ENCODE peak calls at places on chromosomes 4 and X, in nine cellular contexts. One of them, this sample, is unnamed.

GRCh38 chrX:112769034-112769433 is 71.6 kb downstream of the AMOT start:
- DNase-seq in cardiac muscle cell: no peak
- DNase-seq in HCT116: no peak
- DNase-seq in Panc1: no peak
- DNase-seq in ovary: no peak
- DNase-seq in stomach: no peak
- DNase-seq in HL-60: no peak
- DNase-seq in tibial artery: no peak
- DNase-seq in thyroid gland: no peak
- DNase-seq in this sample: no peak

GRCh38 chr4:137253949-137254348 is 278.3 kb downstream of the PCDH18 start:
- DNase-seq in cardiac muscle cell: no peak
- DNase-seq in HCT116: no peak
- DNase-seq in Panc1: no peak
- DNase-seq in ovary: no peak
- DNase-seq in stomach: no peak
- DNase-seq in HL-60: no peak
- DNase-seq in tibial artery: no peak
- DNase-seq in thyroid gland: no peak
- DNase-seq in this sample: no peak

GRCh38 chr4:89929425-89930272 is 35.0 kb downstream of the MMRN1 start:
- DNase-seq in cardiac muscle cell: no peak
- DNase-seq in HCT116: no peak
- DNase-seq in Panc1: no peak
- DNase-seq in ovary: no peak
- DNase-seq in stomach: no peak
- DNase-seq in HL-60: no peak
- DNase-seq in tibial artery: no peak
- DNase-seq in thyroid gland: no peak
- DNase-seq in this sample: no peak

GRCh38 chrX:1300449-1300848 is 31.8 kb downstream of the CSF2RA start:
- DNase-seq in cardiac muscle cell: no peak
- DNase-seq in HCT116: no peak
- DNase-seq in Panc1: no peak
- DNase-seq in ovary: no peak
- DNase-seq in stomach: no peak
- DNase-seq in HL-60: no peak
- DNase-seq in tibial artery: no peak
- DNase-seq in thyroid gland: no peak
- DNase-seq in this sample: no peak

GRCh38 chrX:71617742-71618141 is 569 bp downstream of the CXCR3 start:
- DNase-seq in cardiac muscle cell: no peak
- DNase-seq in HCT116: no peak
- DNase-seq in Panc1: no peak
- DNase-seq in ovary: no peak
- DNase-seq in stomach: no peak
- DNase-seq in HL-60: no peak
- DNase-seq in tibial artery: no peak
- DNase-seq in thyroid gland: no peak
- DNase-seq in this sample: no peak

GRCh38 chrX:50093627-50094026 is 107.2 kb downstream of the AKAP4 start:
- DNase-seq in cardiac muscle cell: no peak
- DNase-seq in HCT116: no peak
- DNase-seq in Panc1: no peak
- DNase-seq in ovary: no peak
- DNase-seq in stomach: no peak
- DNase-seq in HL-60: no peak
- DNase-seq in tibial artery: no peak
- DNase-seq in thyroid gland: no peak
- DNase-seq in this sample: no peak

GRCh38 chr4:99518883-99519282 is 8.1 kb downstream of the C4orf17 start:
- DNase-seq in cardiac muscle cell: no peak
- DNase-seq in HCT116: no peak
- DNase-seq in Panc1: no peak
- DNase-seq in ovary: no peak
- DNase-seq in stomach: no peak
- DNase-seq in HL-60: peak
- DNase-seq in tibial artery: no peak
- DNase-seq in thyroid gland: no peak
- DNase-seq in this sample: no peak

GRCh38 chrX:47831788-47832187 is 4.9 kb upstream of the ZNF81 start:
- DNase-seq in cardiac muscle cell: peak
- DNase-seq in HCT116: peak
- DNase-seq in Panc1: peak
- DNase-seq in ovary: no peak
- DNase-seq in stomach: peak
- DNase-seq in HL-60: peak
- DNase-seq in tibial artery: no peak
- DNase-seq in thyroid gland: peak
- DNase-seq in this sample: peak

GRCh38 chrX:41900321-41900720 is 23.0 kb downstream of the CASK start:
- DNase-seq in cardiac muscle cell: no peak
- DNase-seq in HCT116: no peak
- DNase-seq in Panc1: no peak
- DNase-seq in ovary: no peak
- DNase-seq in stomach: no peak
- DNase-seq in HL-60: no peak
- DNase-seq in tibial artery: no peak
- DNase-seq in thyroid gland: no peak
- DNase-seq in this sample: no peak

GRCh38 chr4:102493257-102493656 is 7.9 kb upstream of the NFKB1 start:
- DNase-seq in cardiac muscle cell: no peak
- DNase-seq in HCT116: no peak
- DNase-seq in Panc1: no peak
- DNase-seq in ovary: no peak
- DNase-seq in stomach: no peak
- DNase-seq in HL-60: no peak
- DNase-seq in tibial artery: no peak
- DNase-seq in thyroid gland: no peak
- DNase-seq in this sample: no peak

GRCh38 chrX:99371976-99372595 is 1038.0 kb downstream of the PCDH19 start:
- DNase-seq in cardiac muscle cell: no peak
- DNase-seq in HCT116: no peak
- DNase-seq in Panc1: no peak
- DNase-seq in ovary: no peak
- DNase-seq in stomach: no peak
- DNase-seq in HL-60: no peak
- DNase-seq in tibial artery: no peak
- DNase-seq in thyroid gland: no peak
- DNase-seq in this sample: no peak

GRCh38 chrX:132375941-132376340 is 112.9 kb downstream of the MBNL3 start:
- DNase-seq in cardiac muscle cell: no peak
- DNase-seq in HCT116: no peak
- DNase-seq in Panc1: no peak
- DNase-seq in ovary: no peak
- DNase-seq in stomach: no peak
- DNase-seq in HL-60: no peak
- DNase-seq in tibial artery: no peak
- DNase-seq in thyroid gland: no peak
- DNase-seq in this sample: no peak

GRCh38 chr4:139633661-139634060 is 32.0 kb upstream of the MGST2 start:
- DNase-seq in cardiac muscle cell: peak
- DNase-seq in HCT116: no peak
- DNase-seq in Panc1: no peak
- DNase-seq in ovary: no peak
- DNase-seq in stomach: peak
- DNase-seq in HL-60: no peak
- DNase-seq in tibial artery: no peak
- DNase-seq in thyroid gland: peak
- DNase-seq in this sample: no peak

DNA sequence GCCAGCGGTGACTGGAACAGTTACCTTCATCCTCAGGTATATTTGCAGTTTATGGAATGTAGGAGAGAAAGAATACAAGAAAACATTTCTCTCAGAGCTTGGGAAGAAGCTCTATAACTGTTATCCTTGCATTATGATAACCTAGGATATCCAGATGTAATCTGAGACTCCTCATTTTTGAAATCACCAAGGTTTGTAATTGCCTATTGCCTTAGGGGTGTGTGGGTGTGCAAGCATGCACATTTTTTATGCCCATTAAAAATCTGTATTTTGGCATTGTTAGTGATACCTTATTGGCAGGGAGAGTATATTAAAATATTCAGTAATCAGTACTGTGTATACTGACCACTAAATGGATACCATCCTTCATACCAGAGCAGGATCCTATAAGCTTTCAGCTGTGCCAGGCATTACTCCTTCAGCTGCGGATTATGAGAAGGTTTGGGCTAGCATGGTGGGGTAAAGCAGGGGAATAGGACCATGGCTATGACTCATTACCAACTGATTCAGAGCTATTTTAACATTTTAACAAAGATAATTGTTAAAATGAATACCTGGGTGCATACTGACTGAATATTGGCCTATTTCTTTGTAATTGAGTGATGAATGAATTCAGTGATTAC is 8.4 kb downstream of the SEC24B start:
- DNase-seq in cardiac muscle cell: no peak
- DNase-seq in HCT116: no peak
- DNase-seq in Panc1: no peak
- DNase-seq in ovary: no peak
- DNase-seq in stomach: no peak
- DNase-seq in HL-60: no peak
- DNase-seq in tibial artery: no peak
- DNase-seq in thyroid gland: no peak
- DNase-seq in this sample: no peak
- H3K27ac ChIP-seq in cardiac muscle cell: no peak
- H3K27ac ChIP-seq in HCT116: no peak
- H3K27ac ChIP-seq in Panc1: no peak
- H3K27ac ChIP-seq in ovary: no peak
- H3K27ac ChIP-seq in stomach: no peak
- H3K27ac ChIP-seq in HL-60: no peak
- H3K27ac ChIP-seq in tibial artery: no peak
- H3K27ac ChIP-seq in thyroid gland: no peak
- H3K27ac ChIP-seq in this sample: no peak

DNA sequence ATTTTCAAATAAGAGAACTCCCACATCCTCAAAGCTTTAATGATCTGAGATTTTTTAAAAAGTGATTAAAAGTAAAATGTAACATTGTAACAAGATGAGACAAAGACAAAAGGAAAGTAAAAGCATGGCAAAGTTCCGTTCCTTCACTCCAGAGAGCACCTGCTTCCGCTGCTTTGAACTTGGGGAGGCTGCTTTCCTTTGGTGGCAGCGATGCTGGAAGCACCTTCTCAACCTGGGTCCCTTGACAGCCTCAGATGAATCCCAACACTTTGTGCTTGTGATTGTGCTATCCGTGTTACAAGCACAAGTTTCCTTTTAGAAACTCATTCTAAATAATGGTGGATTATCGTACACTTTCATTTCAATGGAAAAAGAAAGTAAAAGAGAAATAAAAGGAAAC is 59.7 kb downstream of the HADH start:
- DNase-seq in cardiac muscle cell: no peak
- DNase-seq in HCT116: no peak
- DNase-seq in Panc1: no peak
- DNase-seq in ovary: no peak
- DNase-seq in stomach: no peak
- DNase-seq in HL-60: no peak
- DNase-seq in tibial artery: no peak
- DNase-seq in thyroid gland: no peak
- DNase-seq in this sample: no peak
- H3K4me3 ChIP-seq in cardiac muscle cell: no peak
- H3K4me3 ChIP-seq in HCT116: no peak
- H3K4me3 ChIP-seq in Panc1: no peak
- H3K4me3 ChIP-seq in ovary: no peak
- H3K4me3 ChIP-seq in stomach: no peak
- H3K4me3 ChIP-seq in HL-60: no peak
- H3K4me3 ChIP-seq in tibial artery: no peak
- H3K4me3 ChIP-seq in thyroid gland: no peak
- H3K4me3 ChIP-seq in this sample: no peak

GRCh38 chr4:118322831-118323502 is 29.8 kb downstream of the PRSS12 start:
- DNase-seq in cardiac muscle cell: no peak
- DNase-seq in HCT116: no peak
- DNase-seq in Panc1: no peak
- DNase-seq in ovary: no peak
- DNase-seq in stomach: no peak
- DNase-seq in HL-60: no peak
- DNase-seq in tibial artery: no peak
- DNase-seq in thyroid gland: no peak
- DNase-seq in this sample: no peak
- H3K27ac ChIP-seq in cardiac muscle cell: no peak
- H3K27ac ChIP-seq in HCT116: no peak
- H3K27ac ChIP-seq in Panc1: no peak
- H3K27ac ChIP-seq in ovary: no peak
- H3K27ac ChIP-seq in stomach: no peak
- H3K27ac ChIP-seq in HL-60: no peak
- H3K27ac ChIP-seq in tibial artery: no peak
- H3K27ac ChIP-seq in thyroid gland: no peak
- H3K27ac ChIP-seq in this sample: no peak

DNA sequence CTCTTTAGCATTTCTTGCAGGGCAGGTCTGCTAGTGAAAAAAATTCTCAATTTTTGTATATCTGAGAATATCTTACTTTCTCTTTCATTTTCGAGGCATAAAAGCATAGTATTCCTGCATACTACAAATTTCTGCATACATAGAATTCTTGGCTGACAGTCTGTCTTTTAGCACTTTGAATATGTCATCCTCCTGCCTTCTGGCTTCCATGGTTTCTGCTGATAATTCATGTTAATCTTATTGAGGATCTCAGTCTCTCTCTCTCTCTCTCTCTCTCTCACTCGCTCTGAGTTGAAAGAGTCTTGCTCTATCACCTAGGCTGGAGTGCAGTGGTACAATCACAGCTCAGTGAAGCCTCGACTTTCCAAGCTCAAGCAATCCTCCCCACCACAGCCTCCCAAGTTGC is 161.1 kb downstream of the FNIP2 start:
- DNase-seq in cardiac muscle cell: no peak
- DNase-seq in HCT116: no peak
- DNase-seq in Panc1: no peak
- DNase-seq in ovary: no peak
- DNase-seq in stomach: no peak
- DNase-seq in HL-60: no peak
- DNase-seq in tibial artery: no peak
- DNase-seq in thyroid gland: no peak
- DNase-seq in this sample: no peak
- H3K4me3 ChIP-seq in cardiac muscle cell: no peak
- H3K4me3 ChIP-seq in HCT116: no peak
- H3K4me3 ChIP-seq in Panc1: no peak
- H3K4me3 ChIP-seq in ovary: no peak
- H3K4me3 ChIP-seq in stomach: no peak
- H3K4me3 ChIP-seq in HL-60: no peak
- H3K4me3 ChIP-seq in tibial artery: no peak
- H3K4me3 ChIP-seq in thyroid gland: no peak
- H3K4me3 ChIP-seq in this sample: no peak

DNA sequence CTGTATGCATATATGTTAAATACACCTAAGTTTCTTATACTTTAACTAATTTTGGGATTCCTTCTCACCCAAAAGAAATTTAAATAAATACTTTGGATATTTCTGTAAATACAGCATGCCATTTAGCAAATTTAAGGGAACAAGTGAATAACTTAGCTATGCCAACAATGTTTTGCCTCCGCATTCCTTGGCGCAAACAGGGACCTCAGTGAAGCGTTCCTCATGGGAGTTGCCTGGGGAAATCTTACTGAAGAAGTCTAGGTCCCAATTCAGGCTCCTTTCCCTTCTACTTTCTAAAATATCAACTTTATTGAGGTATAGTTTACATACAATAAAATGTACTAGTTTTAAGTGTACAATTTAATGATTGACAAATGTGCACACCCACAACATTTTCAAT is 25.0 kb downstream of the COL4A5 start:
- DNase-seq in cardiac muscle cell: no peak
- DNase-seq in HCT116: no peak
- DNase-seq in Panc1: no peak
- DNase-seq in ovary: no peak
- DNase-seq in stomach: no peak
- DNase-seq in HL-60: no peak
- DNase-seq in tibial artery: no peak
- DNase-seq in thyroid gland: peak
- DNase-seq in this sample: no peak
- H3K27ac ChIP-seq in cardiac muscle cell: no peak
- H3K27ac ChIP-seq in HCT116: no peak
- H3K27ac ChIP-seq in Panc1: no peak
- H3K27ac ChIP-seq in ovary: no peak
- H3K27ac ChIP-seq in stomach: no peak
- H3K27ac ChIP-seq in HL-60: no peak
- H3K27ac ChIP-seq in tibial artery: no peak
- H3K27ac ChIP-seq in thyroid gland: no peak
- H3K27ac ChIP-seq in this sample: no peak